ENCODE peak calls at places on chromosomes 4 and X, in nine cellular contexts. D, B, Q, V, A, X, O, S and Z are unnamed samples.

GRCh38 chr4:85318415-85318814 is 156.5 kb upstream of the ARHGAP24 start:
- DNase-seq in D (no peak), B (no peak), Q (no peak), V (no peak), O (no peak), A (peak), X (no peak), S (no peak), Z (no peak)

GRCh38 chr4:136805582-136805981 is 726.7 kb downstream of the PCDH18 start:
- DNase-seq in A (no peak), X (no peak), V (no peak), S (no peak), Q (no peak), B (no peak), D (no peak), O (no peak), Z (no peak)

GRCh38 chr4:55321707-55322264 is 24.3 kb upstream of the SRD5A3 start:
- DNase-seq in X (no peak), A (peak), D (peak), S (no peak), V (peak), O (peak), B (peak), Q (peak), Z (peak)

GRCh38 chrX:14064632-14065432 is 35.1 kb upstream of the GEMIN8 start:
- DNase-seq in V (no peak), O (no peak), X (no peak), D (no peak), S (no peak), A (peak), Q (no peak), B (no peak), Z (no peak)

GRCh38 chr4:153188966-153189801 is 15.1 kb upstream of the TRIM2 start:
- DNase-seq in D (no peak), S (no peak), O (no peak), V (no peak), Q (no peak), A (peak), X (no peak), B (no peak), Z (no peak)

GRCh38 chrX:143472334-143472938 is 44.8 kb downstream of the SPANXN3 start:
- DNase-seq in A (no peak), O (no peak), D (no peak), V (no peak), S (no peak), X (no peak), Q (peak), B (no peak), Z (no peak)

GRCh38 chrX:112947981-112948380 is 107.3 kb upstream of the AMOT start:
- DNase-seq in D (no peak), Q (no peak), A (no peak), O (no peak), X (no peak), V (no peak), S (no peak), B (no peak), Z (no peak)

GRCh38 chr4:6189511-6189910 is 10.8 kb downstream of the JAKMIP1 start:
- DNase-seq in B (no peak), Q (no peak), A (no peak), O (no peak), D (no peak), S (no peak), V (no peak), X (no peak), Z (no peak)

GRCh38 chr4:55959655-55960054 is 10.9 kb downstream of the CEP135 start:
- DNase-seq in X (no peak), Q (no peak), V (no peak), O (no peak), A (no peak), B (no peak), S (no peak), D (no peak), Z (no peak)

GRCh38 chr4:73704314-73705055 is 35.9 kb upstream of the CXCL8 start:
- DNase-seq in B (peak), V (no peak), S (peak), Q (no peak), O (peak), X (no peak), A (peak), D (peak), Z (peak)

GRCh38 chrX:133335027-133335426 is 80.3 kb downstream of the GPC4 start:
- DNase-seq in S (no peak), A (peak), V (no peak), D (no peak), B (peak), Q (peak), X (no peak), O (no peak), Z (peak)

GRCh38 chr4:109067509-109068205 is 234.8 kb downstream of the COL25A1 start:
- DNase-seq in A (no peak), V (no peak), D (peak), O (no peak), Q (no peak), B (no peak), S (no peak), X (no peak), Z (peak)

GRCh38 chrX:15468036-15468435 is 25.1 kb downstream of the PIR start:
- DNase-seq in A (peak), B (no peak), S (no peak), O (no peak), D (no peak), X (no peak), V (no peak), Q (peak), Z (no peak)

GRCh38 chr4:188722911-188723310 is 583.7 kb downstream of the TRIML1 start:
- DNase-seq in A (no peak), S (no peak), X (no peak), D (no peak), V (no peak), Q (no peak), B (no peak), O (no peak), Z (no peak)

GRCh38 chr4:21888195-21888976 is 60.2 kb downstream of the KCNIP4 start:
- DNase-seq in D (no peak), S (no peak), A (peak), V (no peak), B (no peak), X (no peak), O (no peak), Q (no peak), Z (no peak)

GRCh38 chr4:24243641-24244040 is 340.7 kb downstream of the DHX15 start:
- DNase-seq in X (no peak), A (no peak), S (no peak), D (no peak), Q (no peak), V (no peak), O (no peak), B (no peak), Z (no peak)

GRCh38 chr4:146124023-146124680 is 51.4 kb upstream of the LSM6 start:
- DNase-seq in B (no peak), V (no peak), O (no peak), X (no peak), D (no peak), Q (no peak), S (no peak), A (no peak), Z (no peak)

GRCh38 chr4:85884251-85884650 is 409.3 kb downstream of the ARHGAP24 start:
- DNase-seq in X (no peak), S (no peak), V (no peak), B (no peak), A (no peak), D (no peak), O (no peak), Q (no peak), Z (no peak)

GRCh38 chrX:84729809-84730208 is 227.6 kb upstream of the HDX start:
- DNase-seq in S (no peak), D (no peak), X (no peak), V (no peak), O (no peak), A (peak), Q (peak), B (no peak), Z (no peak)

GRCh38 chrX:153379971-153380581 is 21.1 kb downstream of the PNMA6E start:
- DNase-seq in X (no peak), A (no peak), O (no peak), D (no peak), Q (peak), S (no peak), V (no peak), B (no peak), Z (no peak)

GRCh38 chr4:152970102-152970820 is 34.1 kb downstream of the FHDC1 start:
- DNase-seq in Q (no peak), B (no peak), D (no peak), O (no peak), X (no peak), A (peak), V (no peak), S (no peak), Z (no peak)

GRCh38 chr4:164606478-164606877 is 147.5 kb upstream of the SMIM31 start:
- DNase-seq in O (no peak), D (no peak), V (no peak), X (no peak), S (no peak), B (no peak), A (no peak), Q (no peak), Z (no peak)